ENCODE peak calls at places on chromosomes 5 and 9, in seven cellular contexts. Y is breast epithelium, Q is mammary epithelial cell, E is lung, B is dorsolateral prefrontal cortex, K is kidney, D is OCI-LY7. I is an unnamed sample.

GRCh38 chr5:72195581-72195980 is 88.3 kb downstream of the MAP1B start:
- DNase-seq in Q (no peak), D (no peak), B (no peak), K (no peak), E (no peak), Y (no peak), I (no peak)

GRCh38 chr5:132181011-132181629 is 46.5 kb downstream of the P4HA2 start:
- DNase-seq in Y (no peak), E (no peak), D (no peak), K (no peak), Q (no peak), B (no peak), I (no peak)

GRCh38 chr5:95446560-95447221 is 55.5 kb downstream of the FAM81B start:
- DNase-seq in Y (no peak), Q (peak), E (no peak), K (no peak), D (no peak), B (no peak), I (no peak)

GRCh38 chr9:37324261-37324683 is 98.2 kb upstream of the GRHPR start:
- DNase-seq in D (peak), Q (no peak), E (no peak), B (no peak), Y (no peak), K (no peak), I (no peak)

GRCh38 chr9:14561929-14562386 is 131.3 kb downstream of the ZDHHC21 start:
- DNase-seq in Q (peak), Y (no peak), D (no peak), B (no peak), E (no peak), K (no peak), I (no peak)

GRCh38 chr5:142197098-142197497 is 88.5 kb downstream of the NDFIP1 start:
- DNase-seq in B (no peak), Y (no peak), Q (no peak), E (no peak), K (peak), D (no peak), I (no peak)

GRCh38 chr9:126205260-126205659 is 121.4 kb upstream of the MVB12B start:
- DNase-seq in B (no peak), Y (no peak), D (no peak), E (no peak), Q (no peak), K (no peak), I (no peak)

GRCh38 chr9:121299467-121300282 is 31.7 kb downstream of the GSN start:
- DNase-seq in K (peak), B (no peak), D (no peak), Y (peak), Q (peak), E (peak), I (no peak)

GRCh38 chr5:83531661-83532060 is 60.1 kb downstream of the VCAN start:
- DNase-seq in E (no peak), Y (no peak), Q (no peak), D (no peak), K (no peak), B (no peak), I (no peak)

DNA sequence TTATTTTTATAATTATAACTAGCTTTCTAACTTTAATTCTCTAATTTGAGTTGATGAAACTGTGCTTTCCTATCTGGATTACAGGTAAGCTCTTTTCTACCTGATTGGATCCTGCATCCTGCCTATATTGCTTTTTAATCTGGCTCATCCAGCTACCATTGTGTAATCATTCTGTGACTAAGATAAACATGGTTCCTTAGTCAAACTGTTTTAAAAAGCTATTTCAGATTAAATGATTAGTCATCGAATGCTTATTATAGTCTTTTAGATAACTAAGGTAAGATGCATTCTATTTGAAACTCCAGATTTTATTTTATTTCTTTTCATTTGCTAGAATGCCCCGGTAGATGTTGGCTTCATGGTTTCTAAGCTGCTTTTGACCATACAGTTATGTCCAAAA is 50.7 kb downstream of the ICE1 start:
- DNase-seq in D (no peak), Q (peak), B (no peak), K (no peak), E (no peak), Y (no peak), I (no peak)
- H3K27ac ChIP-seq in D (no peak), Q (no peak), B (no peak), K (no peak), E (no peak), Y (no peak), I (no peak)

GRCh38 chr9:27457445-27457844 is 66.6 kb upstream of the IFNK start:
- DNase-seq in B (no peak), E (no peak), K (peak), Q (no peak), Y (no peak), D (no peak), I (no peak)
- H3K27ac ChIP-seq in B (no peak), E (no peak), K (no peak), Q (no peak), Y (no peak), D (no peak), I (no peak)

GRCh38 chr5:181151146-181151545 is 3.8 kb downstream of the OR2V2 start:
- DNase-seq in Y (no peak), K (no peak), D (peak), E (no peak), Q (no peak), B (no peak), I (no peak)

GRCh38 chr5:181149806-181150733 is 2.7 kb downstream of the OR2V2 start:
- DNase-seq in B (no peak), Q (peak), E (no peak), K (no peak), D (peak), Y (no peak), I (no peak)

GRCh38 chr5:181149355-181149754 is 2.0 kb downstream of the OR2V2 start:
- DNase-seq in K (no peak), Y (no peak), E (no peak), B (no peak), D (no peak), Q (peak), I (no peak)

GRCh38 chr5:181153814-181154213 is 6.4 kb downstream of the OR2V2 start:
- DNase-seq in K (no peak), Y (no peak), E (no peak), D (no peak), Q (no peak), B (no peak), I (no peak)

DNA sequence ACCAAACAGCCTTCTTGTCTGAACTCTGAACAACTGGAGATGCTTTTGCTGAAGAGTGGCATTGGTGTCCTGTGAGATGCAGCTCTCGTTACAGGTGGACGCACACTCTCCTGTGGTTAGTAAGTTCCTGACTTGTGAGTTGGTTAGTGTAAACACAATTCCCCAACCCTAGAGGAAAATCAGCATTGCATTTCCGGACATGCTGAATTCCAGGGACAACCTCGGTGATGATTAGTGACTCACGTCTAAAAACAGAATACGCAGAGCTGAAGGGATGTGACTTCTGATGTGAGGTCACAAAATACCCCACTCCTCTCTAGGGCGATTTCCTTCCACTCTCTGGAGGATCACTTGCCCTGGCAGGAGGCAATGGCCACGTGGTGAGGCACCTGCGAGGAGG is 5.0 kb downstream of the OR2V2 start:
- DNase-seq in E (no peak), Q (no peak), B (no peak), D (no peak), Y (no peak), K (no peak), I (no peak)
- H3K27ac ChIP-seq in E (no peak), Q (no peak), B (no peak), D (no peak), Y (no peak), K (no peak), I (no peak)

DNA sequence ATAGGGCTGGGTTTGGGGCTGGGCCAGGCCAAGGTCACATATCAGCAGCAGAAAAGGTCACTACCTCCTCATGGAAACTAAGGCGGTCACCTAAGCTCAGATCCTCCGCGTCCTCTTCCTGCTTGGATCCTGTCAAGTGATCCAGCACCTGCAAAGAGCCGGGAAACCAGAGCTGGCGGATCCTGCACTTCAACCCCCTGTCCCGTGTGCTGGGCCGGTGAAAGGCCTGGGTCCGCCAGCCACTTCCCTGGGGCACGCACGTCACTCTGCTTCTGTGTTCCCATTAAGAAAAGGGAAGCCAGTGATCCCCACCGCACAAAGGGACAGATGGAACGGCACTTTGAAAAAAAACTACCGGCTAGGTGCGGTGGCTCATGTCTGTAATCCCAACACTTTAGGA is 61.3 kb upstream of the STXBP1 start:
- DNase-seq in E (no peak), Q (no peak), B (no peak), Y (no peak), K (no peak), D (no peak), I (no peak)
- H3K27ac ChIP-seq in E (peak), Q (no peak), B (no peak), Y (peak), K (no peak), D (no peak), I (no peak)

GRCh38 chr5:77374686-77375085 is 117.4 kb downstream of the WDR41 start:
- DNase-seq in D (no peak), K (no peak), E (no peak), B (no peak), Y (no peak), Q (no peak), I (no peak)
- H3K27ac ChIP-seq in D (no peak), K (no peak), E (no peak), B (no peak), Y (no peak), Q (no peak), I (no peak)

GRCh38 chr5:7897014-7897600 is 28.2 kb downstream of the MTRR start:
- DNase-seq in B (no peak), Y (no peak), Q (peak), K (no peak), E (no peak), D (no peak), I (no peak)

GRCh38 chr5:7894439-7894838 is 25.5 kb downstream of the MTRR start:
- DNase-seq in K (no peak), E (no peak), Y (no peak), B (no peak), Q (no peak), D (no peak), I (no peak)

GRCh38 chr5:7894860-7895259 is 25.9 kb downstream of the MTRR start:
- DNase-seq in D (no peak), Q (no peak), E (no peak), B (no peak), Y (no peak), K (no peak), I (no peak)
- H3K27ac ChIP-seq in D (no peak), Q (no peak), E (no peak), B (no peak), Y (no peak), K (no peak), I (no peak)

GRCh38 chr5:139696894-139697658 is 48.9 kb downstream of the CXXC5 start:
- DNase-seq in D (no peak), Y (no peak), Q (peak), K (peak), E (peak), B (no peak), I (peak)

GRCh38 chr5:139696167-139696893 is 48.2 kb downstream of the CXXC5 start:
- DNase-seq in D (no peak), Q (no peak), K (no peak), E (no peak), Y (no peak), B (no peak), I (no peak)

GRCh38 chr5:139698461-139699146 is 50.5 kb downstream of the CXXC5 start:
- DNase-seq in Q (peak), E (peak), B (peak), Y (peak), K (peak), D (peak), I (peak)

GRCh38 chr5:139700711-139701693 is 52.9 kb downstream of the CXXC5 start:
- DNase-seq in E (no peak), Q (no peak), Y (no peak), D (peak), K (no peak), B (no peak), I (no peak)

GRCh38 chr5:139699352-139699751 is 51.2 kb downstream of the CXXC5 start:
- DNase-seq in K (no peak), E (no peak), Y (no peak), D (no peak), B (no peak), Q (no peak), I (no peak)
- H3K27ac ChIP-seq in K (peak), E (no peak), Y (no peak), D (no peak), B (peak), Q (no peak), I (peak)

DNA sequence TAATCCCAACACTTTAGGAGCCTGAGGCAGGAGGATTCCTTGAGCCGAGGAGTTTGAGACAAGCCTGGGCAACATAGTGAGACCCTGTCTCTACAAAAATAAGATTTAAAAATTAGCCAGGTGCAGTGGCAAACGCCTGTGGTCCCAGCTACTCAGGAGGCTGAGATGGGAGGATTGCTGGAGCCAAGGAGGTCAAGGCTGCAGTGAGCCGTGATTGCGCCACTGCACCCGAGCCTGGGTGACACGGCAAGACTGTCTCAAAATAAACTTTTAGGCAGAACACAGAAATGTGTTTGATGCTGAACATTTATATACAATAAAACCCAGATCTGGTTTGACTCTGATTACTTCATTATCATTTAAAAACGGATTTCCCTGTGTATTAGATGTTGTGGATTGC is 4.9 kb downstream of the ENTR1 start:
- DNase-seq in K (no peak), Q (no peak), E (no peak), B (no peak), Y (no peak), D (no peak), I (no peak)
- H3K27ac ChIP-seq in K (no peak), Q (no peak), E (no peak), B (no peak), Y (no peak), D (no peak), I (no peak)

I was measured in substantia nigra.